ENCODE peak calls at places on chromosomes 16 and 17, in six cellular contexts. O is HS-27A, W is RWPE1, J is Daoy, Y is NCI-H526, X is GM12891. F is an unnamed sample.

GRCh38 chr17:82896071-82897000 is 56.5 kb upstream of the ZNF750 start:
- DNase-seq in O (no peak), J (no peak), W (no peak), X (no peak), Y (no peak), F (no peak)

GRCh38 chr17:50169121-50169764 is 3.4 kb downstream of the SGCA start:
- DNase-seq in O (no peak), W (peak; percentile 57), J (peak; percentile 68), Y (peak; percentile 70), X (no peak), F (peak; percentile 73)

GRCh38 chr16:55660776-55661175 is 5.0 kb downstream of the SLC6A2 start:
- DNase-seq in X (no peak), O (no peak), Y (no peak), W (no peak), J (no peak), F (no peak)

GRCh38 chr17:78817123-78817522 is 23.5 kb downstream of the USP36 start:
- DNase-seq in J (no peak), O (no peak), Y (no peak), X (no peak), W (no peak), F (no peak)

GRCh38 chr17:76104896-76105231 is 1.3 kb upstream of the EXOC7 start:
- DNase-seq in O (no peak), W (no peak), Y (no peak), J (no peak), X (no peak), F (no peak)

GRCh38 chr17:45234641-45235040 is 13.0 kb downstream of the FMNL1 start:
- DNase-seq in Y (peak; percentile 82), X (no peak), O (no peak), J (no peak), W (no peak), F (no peak)

GRCh38 chr16:82094942-82095540 is 60.0 kb downstream of the HSD17B2 start:
- DNase-seq in O (no peak), W (no peak), Y (no peak), X (no peak), J (no peak), F (no peak)

GRCh38 chr16:67504190-67505021 is 21.1 kb upstream of the AGRP start:
- DNase-seq in W (no peak), J (peak; percentile 25), X (peak; percentile 53), Y (no peak), O (no peak), F (peak; percentile 72)

GRCh38 chr17:77312786-77313599 is 172.2 kb downstream of the SEC14L1 start:
- DNase-seq in J (peak; percentile 42), O (no peak), W (no peak), X (no peak), Y (no peak), F (no peak)

GRCh38 chr17:75764711-75765421 is at the start of gene GALK1:
- DNase-seq in X (peak; percentile 93), W (peak; percentile 73), J (peak; percentile 74), O (no peak), Y (peak; percentile 76), F (peak; percentile 66)

GRCh38 chr16:77898671-77899211 is 110.4 kb downstream of the VAT1L start:
- DNase-seq in O (no peak), W (no peak), J (peak; percentile 27), Y (no peak), X (no peak), F (no peak)

F was measured in HT1080.